ENCODE peak calls at places on chromosome 17, in four cellular contexts. One of them, this sample, is unnamed.

GRCh38 chr17:68318103-68318991 is 27.1 kb downstream of the ARSG start:
- DNase-seq in K562: no peak
- DNase-seq in GM12878: no peak
- DNase-seq in SK-N-SH: no peak
- DNase-seq in this sample: no peak

GRCh38 chr17:39598047-39598481 is 9.7 kb downstream of the NEUROD2 start:
- DNase-seq in SK-N-SH: peak; percentile 74
- DNase-seq in GM12878: no peak
- DNase-seq in K562: no peak
- DNase-seq in this sample: no peak

GRCh38 chr17:9905902-9906301 is 831 bp upstream of the RCVRN start:
- DNase-seq in SK-N-SH: peak; percentile 64
- DNase-seq in K562: peak; percentile 70
- DNase-seq in GM12878: no peak
- DNase-seq in this sample: peak; percentile 74

GRCh38 chr17:65914784-65915342 is 277.1 kb downstream of the CEP112 start:
- DNase-seq in K562: no peak
- DNase-seq in GM12878: peak; percentile 81
- DNase-seq in SK-N-SH: no peak
- DNase-seq in this sample: no peak

GRCh38 chr17:63366238-63366561 is 79.9 kb downstream of the CYB561 start:
- DNase-seq in GM12878: no peak
- DNase-seq in K562: no peak
- DNase-seq in SK-N-SH: no peak
- DNase-seq in this sample: no peak

GRCh38 chr17:22703786-22704441 is 1011.6 kb downstream of the KCNJ18 start:
- DNase-seq in K562: peak; percentile 65
- DNase-seq in GM12878: no peak
- DNase-seq in SK-N-SH: peak; percentile 68
- DNase-seq in this sample: no peak

GRCh38 chr17:46817151-46817900 is 1.2 kb downstream of the WNT3 start:
- DNase-seq in K562: no peak
- DNase-seq in GM12878: no peak
- DNase-seq in SK-N-SH: no peak
- DNase-seq in this sample: no peak

GRCh38 chr17:45949755-45950320 is 49.2 kb upstream of the STH start:
- DNase-seq in SK-N-SH: no peak
- DNase-seq in K562: no peak
- DNase-seq in GM12878: no peak
- DNase-seq in this sample: no peak

GRCh38 chr17:40538019-40538935 is 27.0 kb downstream of the CCR7 start:
- DNase-seq in K562: no peak
- DNase-seq in SK-N-SH: no peak
- DNase-seq in GM12878: no peak
- DNase-seq in this sample: no peak

GRCh38 chr17:64398330-64398729 is 7.7 kb upstream of the PECAM1 start:
- DNase-seq in K562: no peak
- DNase-seq in SK-N-SH: no peak
- DNase-seq in GM12878: no peak
- DNase-seq in this sample: no peak

GRCh38 chr17:38601539-38602351 is 4.0 kb downstream of the SRCIN1 start:
- DNase-seq in K562: peak; percentile 53
- DNase-seq in GM12878: no peak
- DNase-seq in SK-N-SH: peak; percentile 69
- DNase-seq in this sample: peak; percentile 57

GRCh38 chr17:77404812-77405581 is 264.2 kb downstream of the SEC14L1 start:
- DNase-seq in GM12878: peak; percentile 60
- DNase-seq in K562: no peak
- DNase-seq in SK-N-SH: no peak
- DNase-seq in this sample: no peak

GRCh38 chr17:31677681-31678080 is 181.4 kb downstream of the COPRS start:
- DNase-seq in K562: no peak
- DNase-seq in GM12878: no peak
- DNase-seq in SK-N-SH: no peak
- DNase-seq in this sample: no peak

GRCh38 chr17:77492446-77493237 is 351.9 kb downstream of the SEC14L1 start:
- DNase-seq in GM12878: no peak
- DNase-seq in K562: no peak
- DNase-seq in SK-N-SH: no peak
- DNase-seq in this sample: peak; percentile 12

GRCh38 chr17:76824103-76824502 is 44.1 kb upstream of the MGAT5B start:
- DNase-seq in K562: no peak
- DNase-seq in GM12878: no peak
- DNase-seq in SK-N-SH: no peak
- DNase-seq in this sample: no peak

GRCh38 chr17:44084131-44084538 is 13.6 kb downstream of the G6PC3 start:
- DNase-seq in SK-N-SH: peak; percentile 78
- DNase-seq in GM12878: no peak
- DNase-seq in K562: peak; percentile 50
- DNase-seq in this sample: peak; percentile 69

GRCh38 chr17:1865252-1866037 is 35.6 kb downstream of the RPA1 start:
- DNase-seq in K562: peak; percentile 49
- DNase-seq in GM12878: no peak
- DNase-seq in SK-N-SH: peak; percentile 56
- DNase-seq in this sample: peak; percentile 37

GRCh38 chr17:81057079-81057730 is 22.3 kb downstream of the BAIAP2 start:
- DNase-seq in GM12878: no peak
- DNase-seq in K562: peak; percentile 90
- DNase-seq in SK-N-SH: peak; percentile 84
- DNase-seq in this sample: no peak

GRCh38 chr17:18187226-18187625 is 3.6 kb downstream of the ALKBH5 start:
- DNase-seq in K562: no peak
- DNase-seq in SK-N-SH: peak; percentile 61
- DNase-seq in GM12878: no peak
- DNase-seq in this sample: no peak

GRCh38 chr17:17971431-17972125 is 622 bp downstream of the TOM1L2 start:
- DNase-seq in SK-N-SH: peak; percentile 52
- DNase-seq in GM12878: no peak
- DNase-seq in K562: no peak
- DNase-seq in this sample: no peak

GRCh38 chr17:10932938-10933337 is 95.1 kb upstream of the PIRT start:
- DNase-seq in GM12878: no peak
- DNase-seq in SK-N-SH: no peak
- DNase-seq in K562: no peak
- DNase-seq in this sample: no peak

GRCh38 chr17:34990921-34991365 is 10.6 kb downstream of the LIG3 start:
- DNase-seq in K562: no peak
- DNase-seq in SK-N-SH: no peak
- DNase-seq in GM12878: no peak
- DNase-seq in this sample: no peak

GRCh38 chr17:39664581-39665561 is at the start of gene TCAP:
- DNase-seq in K562: no peak
- DNase-seq in GM12878: no peak
- DNase-seq in SK-N-SH: no peak
- DNase-seq in this sample: no peak

GRCh38 chr17:31740611-31741082 is 118.4 kb downstream of the COPRS start:
- DNase-seq in K562: no peak
- DNase-seq in GM12878: no peak
- DNase-seq in SK-N-SH: no peak
- DNase-seq in this sample: no peak

GRCh38 chr17:74972107-74972972 is at the start of gene HID1:
- DNase-seq in SK-N-SH: peak; percentile 96
- DNase-seq in GM12878: no peak
- DNase-seq in K562: peak; percentile 94
- DNase-seq in this sample: peak; percentile 89

GRCh38 chr17:17859909-17860760 is 23.3 kb upstream of the SREBF1 start:
- DNase-seq in K562: peak; percentile 77
- DNase-seq in SK-N-SH: peak; percentile 84
- DNase-seq in GM12878: no peak
- DNase-seq in this sample: peak; percentile 75

GRCh38 chr17:32496348-32497078 is 9.7 kb downstream of the CDK5R1 start:
- DNase-seq in SK-N-SH: no peak
- DNase-seq in K562: no peak
- DNase-seq in GM12878: no peak
- DNase-seq in this sample: no peak

GRCh38 chr17:40309031-40309937 is at the start of gene RARA:
- DNase-seq in GM12878: no peak
- DNase-seq in SK-N-SH: peak; percentile 67
- DNase-seq in K562: peak; percentile 54
- DNase-seq in this sample: peak; percentile 83

GRCh38 chr17:14409292-14409691 is 108.4 kb downstream of the HS3ST3B1 start:
- DNase-seq in K562: no peak
- DNase-seq in SK-N-SH: no peak
- DNase-seq in GM12878: no peak
- DNase-seq in this sample: no peak

GRCh38 chr17:63470116-63470515 is 6.7 kb upstream of the ACE start:
- DNase-seq in GM12878: no peak
- DNase-seq in SK-N-SH: no peak
- DNase-seq in K562: no peak
- DNase-seq in this sample: no peak

GRCh38 chr17:55547027-55547670 is 35.9 kb upstream of the SMIM36 start:
- DNase-seq in K562: no peak
- DNase-seq in SK-N-SH: no peak
- DNase-seq in GM12878: no peak
- DNase-seq in this sample: no peak

GRCh38 chr17:69067274-69068047 is 6.7 kb upstream of the ABCA9 start:
- DNase-seq in K562: no peak
- DNase-seq in GM12878: no peak
- DNase-seq in SK-N-SH: no peak
- DNase-seq in this sample: no peak

GRCh38 chr17:74827800-74828199 is 31.9 kb downstream of the GRIN2C start:
- DNase-seq in GM12878: no peak
- DNase-seq in K562: no peak
- DNase-seq in SK-N-SH: no peak
- DNase-seq in this sample: no peak

GRCh38 chr17:6187836-6188235 is 117.7 kb downstream of the WSCD1 start:
- DNase-seq in GM12878: no peak
- DNase-seq in K562: no peak
- DNase-seq in SK-N-SH: no peak
- DNase-seq in this sample: no peak

GRCh38 chr17:49117581-49118230 is 14.9 kb upstream of the B4GALNT2 start:
- DNase-seq in SK-N-SH: no peak
- DNase-seq in K562: no peak
- DNase-seq in GM12878: no peak
- DNase-seq in this sample: no peak

GRCh38 chr17:9324864-9325263 is 250.8 kb downstream of the STX8 start:
- DNase-seq in GM12878: no peak
- DNase-seq in K562: no peak
- DNase-seq in SK-N-SH: no peak
- DNase-seq in this sample: no peak

GRCh38 chr17:62948370-62948769 is 17.7 kb upstream of the TANC2 start:
- DNase-seq in SK-N-SH: no peak
- DNase-seq in GM12878: no peak
- DNase-seq in K562: no peak
- DNase-seq in this sample: no peak

GRCh38 chr17:15432807-15433547 is 34.4 kb downstream of the CDRT4 start:
- DNase-seq in SK-N-SH: no peak
- DNase-seq in GM12878: no peak
- DNase-seq in K562: no peak
- DNase-seq in this sample: no peak

GRCh38 chr17:42135664-42136653 is 13.4 kb downstream of the HSPB9 start:
- DNase-seq in GM12878: no peak
- DNase-seq in K562: no peak
- DNase-seq in SK-N-SH: no peak
- DNase-seq in this sample: peak; percentile 69
- TF ChIP-seq USF1 in GM12878: no peak
- TF ChIP-seq USF1 in K562: no peak
- TF ChIP-seq USF1 in SK-N-SH: no peak
- TF ChIP-seq USF1 in this sample: no peak

DNA sequence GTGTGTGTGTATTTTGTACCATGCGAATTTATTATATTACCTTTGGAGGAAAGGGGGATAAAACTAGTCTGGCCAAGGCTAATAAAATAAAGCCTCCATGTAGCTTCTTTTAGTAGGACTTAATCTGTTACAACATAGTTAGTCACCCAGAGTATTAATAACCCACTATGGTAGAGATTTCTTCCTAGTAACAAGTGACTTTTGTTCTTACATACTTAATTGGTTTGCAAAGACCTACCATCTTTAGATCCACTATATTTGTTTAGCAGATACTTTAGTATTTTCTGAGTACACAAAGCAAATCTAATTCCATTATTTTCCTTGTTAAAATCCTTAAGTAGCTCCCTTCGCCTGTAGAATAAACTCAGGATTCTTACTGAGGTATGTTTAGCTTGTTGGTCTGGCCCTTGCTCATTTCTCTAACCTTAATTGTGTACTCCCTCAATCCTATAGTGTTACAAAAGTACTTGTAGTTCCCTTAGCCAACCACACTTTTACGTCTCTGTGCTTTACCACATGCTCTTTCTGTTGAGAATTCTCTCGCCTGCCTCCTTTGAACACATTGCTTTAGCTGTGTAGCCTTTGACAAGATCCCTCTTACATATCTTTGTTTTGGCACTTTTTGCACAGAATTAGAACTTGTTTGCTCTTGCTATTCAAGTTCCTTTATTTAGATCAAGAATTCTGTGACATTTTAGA is 23.6 kb downstream of the CLTC start:
- DNase-seq in SK-N-SH: no peak
- DNase-seq in K562: no peak
- DNase-seq in GM12878: no peak
- DNase-seq in this sample: no peak
- TF ChIP-seq USF1 in SK-N-SH: no peak
- TF ChIP-seq USF1 in K562: no peak
- TF ChIP-seq USF1 in GM12878: no peak
- TF ChIP-seq USF1 in this sample: no peak

GRCh38 chr17:83000738-83001137 is 78.7 kb upstream of the METRNL start:
- DNase-seq in GM12878: no peak
- DNase-seq in K562: no peak
- DNase-seq in SK-N-SH: no peak
- DNase-seq in this sample: no peak
- TF ChIP-seq USF1 in GM12878: no peak
- TF ChIP-seq USF1 in K562: no peak
- TF ChIP-seq USF1 in SK-N-SH: no peak
- TF ChIP-seq USF1 in this sample: no peak

DNA sequence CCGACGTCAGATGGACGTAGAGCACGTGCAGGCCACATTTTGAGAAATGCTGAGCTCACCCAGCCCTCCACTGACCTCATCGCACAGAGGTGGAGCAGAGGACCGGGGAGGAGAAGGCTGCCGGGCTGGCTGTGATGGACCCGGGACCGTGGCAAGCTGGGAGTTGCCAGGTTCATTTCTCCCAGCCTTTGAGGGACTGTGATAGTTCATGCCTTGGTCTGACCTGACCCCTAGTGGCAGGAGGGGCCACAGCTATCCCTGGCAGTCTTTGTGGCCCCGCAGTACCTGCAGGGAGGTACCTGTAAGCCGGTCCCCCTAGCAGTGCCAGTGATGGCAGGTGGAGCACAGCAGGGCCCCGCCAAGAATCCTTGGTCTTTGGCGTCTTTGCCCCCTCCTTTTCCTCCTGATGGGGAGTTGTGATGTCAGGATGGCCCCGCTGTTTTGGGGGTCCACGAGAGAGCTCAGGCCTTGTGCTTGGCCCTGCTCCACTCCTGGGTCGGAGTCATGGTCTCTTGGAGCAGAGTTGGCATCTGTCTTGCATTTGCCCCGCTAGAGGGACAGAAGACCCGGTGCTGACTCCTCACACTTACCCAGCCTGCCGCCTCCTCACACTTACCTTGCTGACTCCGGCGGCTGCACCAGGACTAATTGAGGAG is 50.4 kb downstream of the OR1D5 start:
- DNase-seq in GM12878: peak; percentile 16
- DNase-seq in SK-N-SH: peak; percentile 84
- DNase-seq in K562: peak; percentile 65
- DNase-seq in this sample: peak; percentile 86
- TF ChIP-seq USF1 in GM12878: no peak
- TF ChIP-seq USF1 in SK-N-SH: no peak
- TF ChIP-seq USF1 in K562: no peak
- TF ChIP-seq USF1 in this sample: no peak